ENCODE peak calls at places on chromosome 1, in six cellular contexts. S, E, Y, Q, D and X are unnamed samples.

GRCh38 chr1:170735366-170736263 is 71.7 kb downstream of the PRRX1 start:
- DNase-seq in S (no peak), E (no peak), Y (no peak), Q (no peak), D (no peak), X (no peak)

GRCh38 chr1:97457446-97458089 is 463.3 kb downstream of the DPYD start:
- DNase-seq in S (no peak), E (no peak), Y (no peak), Q (no peak), D (no peak), X (no peak)

GRCh38 chr1:17516303-17517214 is 22.9 kb upstream of the ARHGEF10L start:
- DNase-seq in S (no peak), E (no peak), Y (peak), Q (peak), D (no peak), X (no peak)

GRCh38 chr1:3022976-3023375 is 1.7 kb downstream of the ACTRT2 start:
- DNase-seq in S (no peak), E (no peak), Y (no peak), Q (peak), D (no peak), X (no peak)

GRCh38 chr1:157147906-157148717 is 9.9 kb upstream of the ETV3 start:
- DNase-seq in S (peak), E (peak), Y (no peak), Q (no peak), D (no peak), X (peak)

GRCh38 chr1:197981546-197981945 is 64.4 kb downstream of the LHX9 start:
- DNase-seq in S (no peak), E (no peak), Y (no peak), Q (no peak), D (no peak), X (no peak)

GRCh38 chr1:19306941-19307340 is 5.0 kb downstream of the AKR7A2 start:
- DNase-seq in S (no peak), E (no peak), Y (no peak), Q (peak), D (no peak), X (no peak)

GRCh38 chr1:44747878-44748277 is 8.2 kb downstream of the KIF2C start:
- DNase-seq in S (no peak), E (no peak), Y (no peak), Q (no peak), D (no peak), X (no peak)

GRCh38 chr1:214604543-214604942 is 1.5 kb downstream of the CENPF start:
- DNase-seq in S (peak), E (no peak), Y (no peak), Q (no peak), D (no peak), X (peak)

GRCh38 chr1:205291577-205291976 is 30.0 kb downstream of the NUAK2 start:
- DNase-seq in S (no peak), E (no peak), Y (no peak), Q (peak), D (no peak), X (no peak)

GRCh38 chr1:176998396-176998795 is 166.1 kb downstream of the ASTN1 start:
- DNase-seq in S (no peak), E (no peak), Y (no peak), Q (no peak), D (no peak), X (peak)

GRCh38 chr1:39272791-39273071 is 68.2 kb downstream of the MACF1 start:
- DNase-seq in S (no peak), E (no peak), Y (no peak), Q (no peak), D (no peak), X (no peak)

GRCh38 chr1:36239941-36240637 is 15.8 kb downstream of the THRAP3 start:
- DNase-seq in S (peak), E (no peak), Y (no peak), Q (peak), D (no peak), X (peak)

GRCh38 chr1:157163273-157164127 is 25.3 kb upstream of the ETV3 start:
- DNase-seq in S (peak), E (peak), Y (peak), Q (peak), D (peak), X (peak)

GRCh38 chr1:243799908-243800307 is 50.1 kb downstream of the AKT3 start:
- DNase-seq in S (peak), E (no peak), Y (no peak), Q (no peak), D (no peak), X (peak)

GRCh38 chr1:237327061-237327460 is 285.1 kb downstream of the RYR2 start:
- DNase-seq in S (no peak), E (peak), Y (no peak), Q (no peak), D (no peak), X (no peak)

GRCh38 chr1:54904476-54905048 is 17.6 kb upstream of the DHCR24 start:
- DNase-seq in S (peak), E (no peak), Y (no peak), Q (no peak), D (no peak), X (peak)

GRCh38 chr1:218353656-218354055 is 8.5 kb downstream of the TGFB2 start:
- DNase-seq in S (no peak), E (no peak), Y (no peak), Q (no peak), D (no peak), X (no peak)

GRCh38 chr1:17305576-17306095 is 2.4 kb upstream of the PADI4 start:
- DNase-seq in S (no peak), E (no peak), Y (no peak), Q (no peak), D (no peak), X (no peak)

GRCh38 chr1:30747028-30748008 is 10.3 kb downstream of the LAPTM5 start:
- DNase-seq in S (no peak), E (no peak), Y (no peak), Q (no peak), D (no peak), X (no peak)

GRCh38 chr1:45009956-45010854 is 919 bp downstream of the HECTD3 start:
- DNase-seq in S (no peak), E (no peak), Y (peak), Q (peak), D (no peak), X (no peak)

GRCh38 chr1:243354511-243355153 is 98.8 kb downstream of the SDCCAG8 start:
- DNase-seq in S (peak), E (no peak), Y (no peak), Q (no peak), D (no peak), X (peak)

GRCh38 chr1:12472798-12473551 is 145.0 kb downstream of the DHRS3 start:
- DNase-seq in S (no peak), E (no peak), Y (no peak), Q (peak), D (no peak), X (no peak)

DNA sequence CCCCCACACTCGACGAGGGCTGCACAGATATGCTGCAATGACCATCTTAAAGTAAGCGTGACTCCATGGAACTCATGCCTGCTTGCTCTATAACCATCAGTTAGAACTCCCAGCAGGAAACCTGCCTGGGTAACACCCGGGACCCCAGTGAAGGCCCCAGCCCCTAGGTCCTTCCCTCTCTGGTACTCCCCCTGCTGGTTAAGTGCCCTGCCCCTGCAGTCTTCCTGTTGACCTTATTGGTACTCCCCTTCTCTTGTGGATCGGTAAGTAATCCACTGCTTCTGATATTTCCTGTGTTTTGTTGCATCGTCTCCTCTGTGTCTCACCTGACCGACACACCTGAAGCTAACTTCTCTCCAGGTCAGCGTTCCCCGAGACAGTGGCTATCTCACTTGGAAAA is 104.8 kb upstream of the COG2 start:
- DNase-seq in S (no peak), E (no peak), Y (peak), Q (no peak), D (no peak), X (no peak)
- TF ChIP-seq CTCF in S (no peak), E (no peak), Y (peak), Q (no peak), D (no peak), X (no peak)

GRCh38 chr1:190474587-190475305 is 2.9 kb downstream of the BRINP3 start:
- DNase-seq in S (no peak), E (no peak), Y (peak), Q (peak), D (no peak), X (no peak)
- H3K4me3 ChIP-seq in S (peak), E (peak), Y (peak), Q (peak), D (no peak), X (no peak)

GRCh38 chr1:23796466-23797271 is 3.9 kb downstream of the GALE start:
- DNase-seq in S (no peak), E (no peak), Y (peak), Q (no peak), D (peak), X (no peak)
- TF ChIP-seq CTCF in S (no peak), E (peak), Y (peak), Q (no peak), D (no peak), X (no peak)

DNA sequence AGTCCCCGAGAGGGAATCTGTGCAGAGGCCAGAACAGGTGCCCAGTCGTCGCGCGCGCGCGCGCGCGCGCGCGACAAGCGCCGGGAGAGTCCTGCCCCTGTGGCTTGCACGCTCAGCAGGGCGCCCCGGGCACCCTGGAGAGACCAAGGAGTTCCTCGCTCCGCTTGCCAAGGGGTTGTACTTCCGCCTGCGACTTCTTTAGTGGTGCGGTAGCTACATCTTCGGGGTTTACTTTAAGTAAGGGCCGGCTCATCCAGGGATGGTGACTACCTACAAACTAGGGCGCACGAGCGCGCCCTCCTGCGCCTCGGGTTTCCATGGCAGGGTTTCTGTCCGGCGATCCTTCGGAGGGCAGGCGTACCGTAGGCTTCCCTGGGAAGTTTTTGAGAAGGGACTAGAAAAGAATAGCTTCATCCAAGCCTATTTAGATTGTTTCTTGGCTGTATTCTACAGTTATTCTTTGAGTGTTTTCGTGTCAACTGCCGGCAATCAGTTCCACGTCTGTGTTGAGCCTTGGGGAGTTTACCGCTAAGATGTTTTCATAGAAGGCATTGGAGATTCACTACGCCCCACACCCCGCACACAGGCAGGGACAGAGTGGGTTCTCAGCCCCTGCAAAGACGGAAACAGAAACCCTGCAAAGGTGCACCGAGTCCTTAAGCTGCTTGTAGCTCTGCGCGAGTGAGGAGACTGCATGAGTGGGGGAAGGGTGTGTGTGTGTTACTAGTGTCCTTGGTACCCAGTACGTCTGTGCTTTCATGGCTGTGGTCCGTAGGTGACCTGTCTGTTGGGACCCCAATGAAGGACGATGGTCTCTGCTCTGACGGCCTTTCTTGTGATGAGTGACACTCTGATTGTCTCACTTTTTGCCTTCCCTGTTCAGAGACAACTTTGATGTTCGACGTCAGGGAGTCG is 1.7 kb downstream of the LHX4 start:
- DNase-seq in S (peak), E (peak), Y (peak), Q (no peak), D (no peak), X (peak)
- H3K4me3 ChIP-seq in S (peak), E (peak), Y (peak), Q (no peak), D (no peak), X (peak)

DNA sequence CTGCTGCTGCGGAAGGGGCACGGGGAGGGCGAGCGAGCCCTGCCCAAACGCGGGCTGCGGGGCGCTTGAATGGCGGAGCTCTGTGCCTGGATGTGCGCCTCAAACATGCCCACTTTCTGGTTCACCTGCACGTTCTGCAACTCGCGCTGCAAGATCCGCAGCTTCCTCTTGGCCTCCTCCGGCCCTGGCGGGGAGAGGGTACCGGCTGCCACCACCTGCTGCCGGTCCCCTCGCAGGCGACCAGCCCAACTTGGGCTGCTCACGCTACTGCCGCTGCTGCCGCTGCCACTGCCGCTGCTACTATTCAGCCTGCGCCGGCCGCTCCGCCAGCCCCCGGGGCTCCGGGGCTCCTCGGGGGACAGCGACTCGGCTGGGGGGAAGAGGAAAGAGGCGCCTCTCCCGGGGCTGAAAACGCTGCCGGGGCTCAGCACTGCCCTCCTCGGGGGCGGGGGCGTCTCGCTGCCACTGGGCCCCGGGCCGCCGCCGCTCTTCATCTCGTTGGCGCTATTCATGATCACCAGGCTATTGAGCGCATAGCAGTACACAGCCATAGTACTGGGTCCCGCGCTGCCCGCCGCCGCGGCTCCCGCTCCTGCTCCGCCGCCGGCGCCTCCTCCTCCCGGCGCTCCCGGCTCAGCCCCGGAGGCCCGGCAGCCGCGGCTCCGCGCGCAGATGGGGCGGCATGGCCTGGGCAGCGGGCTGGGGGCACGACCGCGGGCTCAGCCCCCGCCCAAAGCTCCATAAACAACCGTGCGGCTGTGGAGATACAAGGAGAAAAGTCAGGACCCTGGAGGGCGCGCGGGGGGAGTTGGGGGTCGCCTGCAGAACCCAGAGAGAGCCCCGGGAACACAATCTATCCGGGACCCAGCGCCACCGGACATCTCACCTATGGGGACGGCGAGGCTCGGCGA is 1.9 kb downstream of the ITPKB start:
- DNase-seq in S (peak), E (no peak), Y (peak), Q (peak), D (peak), X (peak)
- TF ChIP-seq CTCF in S (no peak), E (no peak), Y (peak), Q (no peak), D (no peak), X (no peak)

GRCh38 chr1:77672374-77672773 is 10.1 kb downstream of the ZZZ3 start:
- DNase-seq in S (no peak), E (no peak), Y (no peak), Q (no peak), D (no peak), X (no peak)

GRCh38 chr1:77673716-77674355 is 8.6 kb downstream of the ZZZ3 start:
- DNase-seq in S (no peak), E (no peak), Y (no peak), Q (no peak), D (no peak), X (no peak)

GRCh38 chr1:77670330-77670729 is 12.1 kb downstream of the ZZZ3 start:
- DNase-seq in S (no peak), E (no peak), Y (no peak), Q (no peak), D (no peak), X (no peak)

GRCh38 chr1:77673030-77673429 is 9.4 kb downstream of the ZZZ3 start:
- DNase-seq in S (no peak), E (no peak), Y (no peak), Q (no peak), D (no peak), X (no peak)

GRCh38 chr1:77671836-77672235 is 10.6 kb downstream of the ZZZ3 start:
- DNase-seq in S (peak), E (no peak), Y (no peak), Q (no peak), D (no peak), X (peak)
- H3K4me3 ChIP-seq in S (no peak), E (no peak), Y (no peak), Q (no peak), D (no peak), X (no peak)

GRCh38 chr1:93735722-93736121 is 54.1 kb upstream of the BCAR3 start:
- DNase-seq in S (peak), E (no peak), Y (no peak), Q (no peak), D (no peak), X (peak)
- TF ChIP-seq CTCF in S (peak), E (no peak), Y (peak), Q (no peak), D (no peak), X (peak)

DNA sequence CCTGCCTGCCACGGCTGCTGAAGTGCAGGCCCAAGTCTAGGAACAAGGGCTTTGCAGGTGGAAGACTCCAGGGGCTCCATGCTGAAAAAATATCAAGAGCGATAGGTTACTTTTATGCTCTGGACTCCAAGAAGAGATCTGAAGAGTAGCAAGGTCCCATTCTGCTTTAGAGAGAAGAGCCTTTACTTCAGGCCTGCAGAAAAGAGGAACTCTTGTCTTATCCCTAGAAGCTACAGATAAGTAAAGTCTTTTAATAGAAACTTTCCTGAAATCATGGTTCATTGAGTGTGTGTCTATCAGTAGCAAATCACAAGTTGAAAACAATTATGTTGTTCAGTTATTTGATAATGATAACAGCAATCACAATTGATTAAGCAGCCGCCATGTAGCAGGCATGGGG is 113.3 kb downstream of the TNR start:
- DNase-seq in S (no peak), E (no peak), Y (no peak), Q (no peak), D (no peak), X (no peak)
- H3K4me3 ChIP-seq in S (no peak), E (no peak), Y (no peak), Q (no peak), D (no peak), X (no peak)